ENCODE peak calls at places on chromosomes 6 and 20, in five cellular contexts. One of them, this sample, is unnamed.

GRCh38 chr20:5056801-5057599 is 55.7 kb upstream of the SLC23A2 start:
- DNase-seq in K562: peak; percentile 74
- DNase-seq in WTC11: peak; percentile 41
- DNase-seq in A549: peak; percentile 64
- DNase-seq in GM12878: peak; percentile 38
- DNase-seq in this sample: peak; percentile 69

GRCh38 chr20:45350217-45350616 is 2.0 kb upstream of the SDC4 start:
- DNase-seq in WTC11: no peak
- DNase-seq in A549: no peak
- DNase-seq in GM12878: no peak
- DNase-seq in K562: no peak
- DNase-seq in this sample: no peak

GRCh38 chr6:150177260-150178246 is 34.7 kb downstream of the PPP1R14C start:
- DNase-seq in A549: peak; percentile 28
- DNase-seq in GM12878: no peak
- DNase-seq in K562: no peak
- DNase-seq in WTC11: no peak
- DNase-seq in this sample: peak; percentile 28

GRCh38 chr6:53869964-53870363 is 75.2 kb downstream of the LRRC1 start:
- DNase-seq in GM12878: no peak
- DNase-seq in A549: no peak
- DNase-seq in WTC11: no peak
- DNase-seq in K562: no peak
- DNase-seq in this sample: no peak

GRCh38 chr6:137413482-137413881 is 80.7 kb downstream of the OLIG3 start:
- DNase-seq in GM12878: no peak
- DNase-seq in K562: no peak
- DNase-seq in WTC11: no peak
- DNase-seq in A549: no peak
- DNase-seq in this sample: peak; percentile 82

GRCh38 chr20:10074513-10074912 is 39.7 kb downstream of the ANKEF1 start:
- DNase-seq in GM12878: no peak
- DNase-seq in WTC11: no peak
- DNase-seq in A549: peak; percentile 81
- DNase-seq in K562: peak; percentile 7
- DNase-seq in this sample: peak; percentile 38

GRCh38 chr20:23148721-23149570 is 62.8 kb upstream of the CD93 start:
- DNase-seq in K562: peak; percentile 57
- DNase-seq in GM12878: no peak
- DNase-seq in WTC11: no peak
- DNase-seq in A549: no peak
- DNase-seq in this sample: no peak

GRCh38 chr6:15320683-15321082 is 74.8 kb downstream of the JARID2 start:
- DNase-seq in A549: peak; percentile 36
- DNase-seq in WTC11: no peak
- DNase-seq in K562: no peak
- DNase-seq in GM12878: no peak
- DNase-seq in this sample: no peak

GRCh38 chr20:313948-314347 is 11.4 kb upstream of the SOX12 start:
- DNase-seq in K562: no peak
- DNase-seq in GM12878: no peak
- DNase-seq in A549: peak; percentile 54
- DNase-seq in WTC11: no peak
- DNase-seq in this sample: peak; percentile 60

GRCh38 chr6:36054415-36054814 is 26.8 kb downstream of the MAPK14 start:
- DNase-seq in K562: no peak
- DNase-seq in A549: no peak
- DNase-seq in GM12878: no peak
- DNase-seq in WTC11: no peak
- DNase-seq in this sample: no peak

DNA sequence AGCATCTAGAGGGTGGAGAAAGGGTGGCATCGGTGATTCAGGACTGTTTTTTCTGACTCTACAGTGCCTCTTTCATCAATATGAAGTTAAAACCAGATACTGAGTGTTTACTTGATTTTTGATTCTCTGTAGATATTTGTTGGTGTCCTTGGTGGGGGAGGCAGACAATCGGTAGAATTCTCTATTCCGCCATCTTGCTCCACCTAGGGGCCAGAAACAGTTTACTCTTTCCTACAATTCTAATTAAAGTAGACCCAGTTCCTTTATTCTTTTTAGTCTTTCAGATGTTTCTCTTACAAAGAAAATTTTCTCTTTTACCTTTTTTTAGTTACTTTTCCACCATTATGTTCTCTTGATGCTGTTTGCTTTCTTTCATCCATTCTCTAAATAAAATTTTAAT is 162.1 kb upstream of the RAB32 start:
- DNase-seq in GM12878: no peak
- DNase-seq in A549: no peak
- DNase-seq in K562: no peak
- DNase-seq in WTC11: no peak
- DNase-seq in this sample: no peak
- TF ChIP-seq ESRRA in GM12878: no peak
- TF ChIP-seq ESRRA in A549: no peak
- TF ChIP-seq ESRRA in K562: no peak
- TF ChIP-seq ESRRA in WTC11: no peak
- TF ChIP-seq ESRRA in this sample: no peak

GRCh38 chr6:24743265-24743943 is 24.4 kb upstream of the C6orf62 start:
- DNase-seq in GM12878: peak; percentile 81
- DNase-seq in K562: peak; percentile 56
- DNase-seq in WTC11: no peak
- DNase-seq in A549: peak; percentile 80
- DNase-seq in this sample: no peak
- TF ChIP-seq ESRRA in GM12878: no peak
- TF ChIP-seq ESRRA in K562: no peak
- TF ChIP-seq ESRRA in WTC11: no peak
- TF ChIP-seq ESRRA in A549: no peak
- TF ChIP-seq ESRRA in this sample: no peak

DNA sequence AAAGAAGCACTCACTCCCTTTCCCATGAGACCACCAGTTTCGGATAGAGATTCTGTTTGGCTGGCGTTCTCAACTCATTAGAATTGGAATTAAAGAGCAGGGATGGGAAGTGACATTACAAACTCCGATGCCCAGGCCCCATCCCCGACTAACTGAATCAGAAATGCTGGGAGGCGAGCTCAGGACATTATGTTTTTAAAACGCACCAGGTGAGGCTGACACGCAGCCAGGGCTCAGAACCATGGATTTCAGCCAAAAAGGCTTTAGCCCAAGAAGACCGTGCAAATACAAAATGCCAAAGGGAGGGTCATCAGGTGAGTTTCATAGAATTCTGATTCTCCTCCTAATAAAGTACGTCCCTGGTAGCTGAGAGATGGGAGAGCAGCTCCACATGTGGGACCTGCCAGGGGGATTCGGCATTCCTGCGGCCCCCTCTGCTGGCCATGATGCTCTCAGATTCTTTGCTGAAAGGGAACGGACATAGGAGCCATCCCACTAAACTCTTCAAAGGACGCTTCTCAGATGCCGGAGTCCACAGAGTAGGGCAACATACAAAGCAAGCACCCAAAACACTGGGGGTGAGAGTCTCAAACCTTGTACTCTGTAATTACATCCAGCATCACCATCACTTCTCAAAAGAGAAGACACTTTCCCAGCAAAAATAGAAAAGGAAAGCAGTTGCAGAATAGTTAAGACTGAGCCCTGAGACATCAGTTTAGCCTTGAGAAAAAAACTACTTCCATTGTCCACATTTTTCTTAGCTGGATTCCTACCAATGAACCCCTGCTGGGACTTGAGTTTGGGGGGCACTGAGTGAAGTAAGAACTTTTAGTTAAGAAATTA is 205.2 kb downstream of the BMP7 start:
- DNase-seq in K562: peak; percentile 23
- DNase-seq in GM12878: no peak
- DNase-seq in WTC11: peak; percentile 80
- DNase-seq in A549: peak; percentile 47
- DNase-seq in this sample: no peak
- TF ChIP-seq ESRRA in K562: no peak
- TF ChIP-seq ESRRA in GM12878: no peak
- TF ChIP-seq ESRRA in WTC11: no peak
- TF ChIP-seq ESRRA in A549: no peak
- TF ChIP-seq ESRRA in this sample: no peak

GRCh38 chr20:60057866-60058807 is 99.9 kb downstream of the CDH26 start:
- DNase-seq in GM12878: no peak
- DNase-seq in A549: no peak
- DNase-seq in K562: peak; percentile 16
- DNase-seq in WTC11: peak; percentile 34
- DNase-seq in this sample: no peak
- TF ChIP-seq ESRRA in GM12878: no peak
- TF ChIP-seq ESRRA in A549: no peak
- TF ChIP-seq ESRRA in K562: no peak
- TF ChIP-seq ESRRA in WTC11: no peak
- TF ChIP-seq ESRRA in this sample: no peak

DNA sequence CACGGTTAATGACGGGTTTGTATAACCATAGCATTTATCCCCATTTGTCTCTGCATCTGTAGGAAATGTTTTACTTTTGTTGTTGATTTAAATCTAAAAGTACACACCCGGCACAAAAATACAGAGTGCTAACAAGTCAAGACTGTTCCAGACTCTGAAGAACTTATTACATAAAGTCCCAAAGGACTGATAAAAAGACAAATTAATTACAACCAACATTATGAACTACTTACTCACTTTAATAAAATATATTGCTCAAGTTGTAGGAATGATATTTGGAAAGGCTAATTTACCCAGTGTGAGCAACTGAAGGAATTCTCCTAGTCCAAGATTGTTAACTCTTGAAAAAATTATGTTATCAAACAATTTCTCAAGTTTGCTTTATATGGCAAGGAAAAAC is 115.6 kb downstream of the KIF13A start:
- DNase-seq in GM12878: no peak
- DNase-seq in A549: no peak
- DNase-seq in WTC11: no peak
- DNase-seq in K562: no peak
- DNase-seq in this sample: no peak
- TF ChIP-seq ESRRA in GM12878: no peak
- TF ChIP-seq ESRRA in A549: no peak
- TF ChIP-seq ESRRA in WTC11: no peak
- TF ChIP-seq ESRRA in K562: no peak
- TF ChIP-seq ESRRA in this sample: no peak

DNA sequence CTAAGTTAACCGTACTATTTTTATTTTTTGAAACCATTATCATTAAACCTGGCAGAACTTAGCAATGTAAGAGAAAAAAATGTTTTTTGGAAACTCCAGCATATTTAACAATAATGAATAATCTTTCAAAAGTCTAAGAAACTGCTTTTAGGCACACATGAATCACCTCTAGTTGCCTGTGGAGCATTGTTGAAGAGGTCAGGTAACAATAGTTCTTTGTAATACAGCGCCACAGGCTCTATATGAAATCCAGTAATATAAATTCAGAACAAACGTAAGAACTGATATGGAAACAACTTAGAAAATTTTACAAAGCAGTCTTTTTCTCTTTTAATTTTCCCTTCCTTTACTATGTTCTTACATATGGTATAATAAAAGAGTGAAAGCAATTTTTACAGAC is 10.3 kb downstream of the LYRM4 start:
- DNase-seq in K562: no peak
- DNase-seq in A549: no peak
- DNase-seq in GM12878: no peak
- DNase-seq in WTC11: no peak
- DNase-seq in this sample: no peak
- TF ChIP-seq ESRRA in K562: no peak
- TF ChIP-seq ESRRA in A549: no peak
- TF ChIP-seq ESRRA in GM12878: no peak
- TF ChIP-seq ESRRA in WTC11: no peak
- TF ChIP-seq ESRRA in this sample: no peak

DNA sequence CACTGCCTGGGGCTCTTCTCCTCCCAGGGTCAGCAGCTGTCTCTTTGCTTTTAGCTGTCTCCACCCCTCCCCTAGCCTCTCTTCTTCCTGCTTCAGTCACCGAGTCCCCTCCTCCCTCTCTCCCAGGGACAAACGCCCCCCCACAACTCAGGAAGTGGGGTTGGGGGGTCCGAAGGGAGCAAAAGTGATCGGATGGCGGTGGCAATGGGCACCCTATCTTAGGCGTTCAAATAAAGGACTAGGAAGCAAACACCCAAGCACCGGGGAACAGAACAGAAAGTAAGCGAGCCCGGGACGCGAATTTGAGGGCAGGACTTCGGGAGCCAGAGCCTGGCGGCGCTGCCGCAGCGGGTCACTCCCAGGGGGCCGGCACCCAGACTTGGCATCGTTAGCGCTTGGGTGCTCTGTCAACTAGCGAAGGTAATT is 951 bp upstream of the ITPR3 start:
- DNase-seq in A549: no peak
- DNase-seq in WTC11: no peak
- DNase-seq in K562: peak; percentile 61
- DNase-seq in GM12878: no peak
- DNase-seq in this sample: no peak
- TF ChIP-seq ESRRA in A549: no peak
- TF ChIP-seq ESRRA in WTC11: no peak
- TF ChIP-seq ESRRA in K562: no peak
- TF ChIP-seq ESRRA in GM12878: no peak
- TF ChIP-seq ESRRA in this sample: no peak

DNA sequence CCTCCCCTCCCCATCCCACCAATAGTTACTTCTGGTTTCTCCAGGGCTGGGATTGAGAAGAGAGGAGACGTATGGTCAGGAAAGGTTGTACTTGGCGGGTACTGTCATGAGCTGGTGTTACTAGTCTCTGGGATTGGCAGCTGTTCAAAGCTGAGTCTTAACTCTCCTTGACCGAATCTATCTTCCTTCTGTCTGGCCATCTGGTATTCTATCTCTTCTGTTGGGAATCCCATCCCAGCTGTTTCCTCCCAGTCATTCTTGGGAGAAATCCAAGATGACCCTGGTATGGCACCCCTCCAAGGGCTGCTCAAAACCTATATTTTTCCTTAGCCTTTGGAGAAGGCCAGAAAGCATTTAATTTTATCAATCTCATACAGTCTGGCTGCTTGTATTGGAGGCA is 287.0 kb upstream of the CHD6 start:
- DNase-seq in A549: no peak
- DNase-seq in K562: no peak
- DNase-seq in WTC11: no peak
- DNase-seq in GM12878: no peak
- DNase-seq in this sample: no peak
- TF ChIP-seq ESRRA in A549: no peak
- TF ChIP-seq ESRRA in K562: no peak
- TF ChIP-seq ESRRA in WTC11: no peak
- TF ChIP-seq ESRRA in GM12878: no peak
- TF ChIP-seq ESRRA in this sample: no peak

This sample was measured in HepG2.